ENCODE peak calls at places on chromosomes 16 and 17, in five cellular contexts. U, D, S, C and R are unnamed samples.

GRCh38 chr16:71404364-71404763 is 37.5 kb downstream of the TLE7 start:
- DNase-seq in U (no peak), D (no peak), S (no peak), C (no peak), R (no peak)

GRCh38 chr16:48862087-48862532 is 252.1 kb upstream of the N4BP1 start:
- DNase-seq in U (no peak), D (no peak), S (no peak), C (peak; percentile 29), R (no peak)

GRCh38 chr16:51268237-51268636 is 117.2 kb upstream of the SALL1 start:
- DNase-seq in U (no peak), D (peak; percentile 9), S (no peak), C (no peak), R (no peak)

GRCh38 chr17:77254961-77255741 is 114.4 kb downstream of the SEC14L1 start:
- DNase-seq in U (no peak), D (no peak), S (peak; percentile 79), C (no peak), R (no peak)

GRCh38 chr17:42632949-42633444 is 23.5 kb downstream of the TUBG1 start:
- DNase-seq in U (no peak), D (no peak), S (no peak), C (no peak), R (no peak)

GRCh38 chr16:86044241-86044671 is 145.3 kb downstream of the IRF8 start:
- DNase-seq in U (peak; percentile 64), D (no peak), S (no peak), C (peak; percentile 46), R (no peak)

GRCh38 chr16:3115561-3115960 is 3.2 kb downstream of the ZNF205 start:
- DNase-seq in U (no peak), D (no peak), S (no peak), C (no peak), R (no peak)

GRCh38 chr17:18966831-18967624 is 15.1 kb downstream of the SLC5A10 start:
- DNase-seq in U (no peak), D (no peak), S (no peak), C (no peak), R (no peak)

GRCh38 chr16:49620158-49620867 is 235.6 kb downstream of the ZNF423 start:
- DNase-seq in U (peak; percentile 60), D (peak; percentile 55), S (peak; percentile 91), C (no peak), R (no peak)

GRCh38 chr17:72588961-72589360 is 468.1 kb downstream of the SOX9 start:
- DNase-seq in U (peak; percentile 89), D (no peak), S (no peak), C (no peak), R (no peak)

GRCh38 chr16:25063865-25064264 is 47.7 kb upstream of the LCMT1 start:
- DNase-seq in U (no peak), D (no peak), S (no peak), C (no peak), R (no peak)

GRCh38 chr16:188674-189073 is 8.4 kb downstream of the HBQ1 start:
- DNase-seq in U (no peak), D (no peak), S (peak; percentile 23), C (no peak), R (no peak)

GRCh38 chr17:8488931-8489330 is 53.2 kb downstream of the NDEL1 start:
- DNase-seq in U (no peak), D (no peak), S (peak; percentile 89), C (no peak), R (no peak)

GRCh38 chr16:89722392-89723278 is 1.3 kb downstream of the ZNF276 start:
- DNase-seq in U (peak; percentile 95), D (no peak), S (peak; percentile 76), C (no peak), R (peak; percentile 55)

GRCh38 chr16:85312174-85312573 is 199.9 kb upstream of the CIBAR2 start:
- DNase-seq in U (no peak), D (no peak), S (no peak), C (no peak), R (no peak)

GRCh38 chr17:15480209-15480608 is 12.8 kb upstream of the CDRT4 start:
- DNase-seq in U (no peak), D (no peak), S (no peak), C (no peak), R (no peak)

GRCh38 chr16:11699234-11699894 is 31.1 kb downstream of the SNN start:
- DNase-seq in U (no peak), D (no peak), S (no peak), C (no peak), R (no peak)
- H3K27ac ChIP-seq in U (no peak overlapping the region), D (no peak overlapping the region), S (no peak overlapping the region), C (no peak overlapping the region), R (no peak overlapping the region)

GRCh38 chr16:27330542-27330941 is 16.8 kb downstream of the IL4R start:
- DNase-seq in U (peak; percentile 76), D (peak; percentile 53), S (peak; percentile 89), C (no peak), R (no peak)
- H3K4me1 ChIP-seq in U (peaks cover 45% of the 10 kb centered on the region), D (peaks cover 42% of the 10 kb centered on the region), S (peaks cover 2% of the 10 kb centered on the region), C (peaks cover 22% of the 10 kb centered on the region), R (peaks cover 35% of the 10 kb centered on the region)

DNA sequence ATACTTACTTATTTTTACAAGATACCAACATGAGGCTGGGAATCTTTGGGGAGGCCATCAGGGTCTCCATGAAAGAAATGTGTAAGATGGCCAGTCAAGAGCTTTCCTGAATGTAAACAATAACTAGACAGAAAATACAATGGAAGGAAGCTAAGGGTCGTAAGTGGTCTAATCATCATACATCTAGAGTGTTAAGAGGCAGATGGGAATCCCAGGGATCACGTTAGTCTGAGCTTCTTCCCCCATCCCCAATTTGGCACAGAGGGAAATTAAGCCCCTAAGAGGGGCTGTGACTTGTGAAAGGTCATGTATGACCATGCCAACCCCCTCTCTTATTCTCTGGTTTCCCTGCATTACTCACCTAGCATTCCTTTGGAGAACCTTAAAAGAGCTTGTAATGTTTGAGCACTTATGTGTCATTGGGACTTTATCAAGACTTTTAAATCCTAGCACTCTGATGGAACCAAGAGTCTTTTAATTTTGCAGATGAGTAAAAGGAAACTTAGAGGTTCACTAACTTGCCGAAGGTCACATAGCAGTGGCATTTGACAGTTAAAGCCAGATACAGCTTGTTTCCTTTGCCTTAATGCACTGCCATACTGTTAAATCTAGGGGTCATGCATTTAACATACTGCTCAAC is 46.1 kb downstream of the DCUN1D3 start:
- DNase-seq in U (no peak), D (no peak), S (no peak), C (no peak), R (no peak)
- H3K36me3 ChIP-seq in U (no peaks in the 10 kb centered on the region), D (no peaks in the 10 kb centered on the region), S (peaks cover 3% of the 10 kb centered on the region), C (no peaks in the 10 kb centered on the region), R (no peaks in the 10 kb centered on the region)

GRCh38 chr16:75074415-75074793 is 42.2 kb downstream of the LDHD start:
- DNase-seq in U (no peak), D (no peak), S (no peak), C (no peak), R (no peak)

GRCh38 chr16:75073551-75074414 is 42.8 kb downstream of the LDHD start:
- DNase-seq in U (no peak), D (no peak), S (no peak), C (no peak), R (no peak)

GRCh38 chr16:75075688-75076268 is 40.8 kb downstream of the LDHD start:
- DNase-seq in U (no peak), D (no peak), S (no peak), C (no peak), R (no peak)

GRCh38 chr16:75072239-75072947 is 44.2 kb downstream of the LDHD start:
- DNase-seq in U (no peak), D (no peak), S (no peak), C (no peak), R (no peak)

GRCh38 chr16:75074920-75075687 is 41.5 kb downstream of the LDHD start:
- DNase-seq in U (peak; percentile 92), D (no peak), S (no peak), C (no peak), R (peak; percentile 76)
- H3K27ac ChIP-seq in U (no peak overlapping the region), D (no peak overlapping the region), S (no peak overlapping the region), C (no peak overlapping the region), R (peak overlapping the region; percentile 58)